ENCODE peak calls at places on chromosomes 2 and 18, in ten cellular contexts. E is spleen; N is T-helper 1 cell; R is adrenal gland; W is stimulated activated CD8-positive, alpha-beta memory T cell treated with anti-CD3 and anti-CD28 coated beads, Interleukin-4, amount 100 ng/mL, for 1 hour; P is GM23248; K is cardiac fibroblast; X is putamen; H is ureter; G is AML-193. F is an unnamed sample.

GRCh38 chr2:156466739-156467405 is 30.7 kb downstream of the GPD2 start:
- DNase-seq in K (peak; percentile 50), P (peak; percentile 70), G (no peak), X (peak; percentile 50), E (no peak), R (peak; percentile 71), W (no peak), N (no peak), H (peak; percentile 50), F (no peak)

GRCh38 chr2:43460611-43461396 is 135.0 kb downstream of the THADA start:
- DNase-seq in G (no peak), H (no peak), P (peak; percentile 52), K (peak; percentile 44), X (no peak), E (no peak), R (no peak), N (no peak), W (no peak), F (no peak)

GRCh38 chr18:378039-378438 is 110.2 kb upstream of the THOC1 start:
- DNase-seq in K (no peak), W (no peak), N (no peak), P (no peak), G (no peak), R (no peak), X (peak; percentile 42), H (no peak), E (no peak), F (no peak)

GRCh38 chr18:22570492-22570891 is 152.8 kb upstream of the CTAGE1 start:
- DNase-seq in E (no peak), H (no peak), K (no peak), W (no peak), N (no peak), G (no peak), R (no peak), P (no peak), X (no peak), F (no peak)

GRCh38 chr2:188315750-188316149 is 24.1 kb downstream of the GULP1 start:
- DNase-seq in P (no peak), N (no peak), H (no peak), X (no peak), G (no peak), W (no peak), K (peak; percentile 39), E (no peak), R (no peak), F (no peak)

GRCh38 chr2:120446236-120447121 is 100.5 kb downstream of the INHBB start:
- DNase-seq in E (peak; percentile 60), H (no peak), P (no peak), W (no peak), K (no peak), G (no peak), R (peak; percentile 82), X (no peak), N (no peak), F (no peak)

GRCh38 chr2:3282056-3282998 is 95.3 kb downstream of the EIPR1 start:
- DNase-seq in R (peak; percentile 93), H (no peak), W (no peak), P (no peak), K (no peak), G (no peak), E (peak; percentile 71), X (peak; percentile 53), N (no peak), F (peak; percentile 95)

GRCh38 chr2:230394301-230394700 is 21.7 kb upstream of the SP100 start:
- DNase-seq in W (no peak), X (no peak), P (no peak), G (no peak), K (no peak), R (no peak), E (no peak), H (no peak), N (no peak), F (no peak)

GRCh38 chr18:65936678-65937077 is 185.9 kb downstream of the CDH7 start:
- DNase-seq in R (no peak), H (no peak), P (no peak), W (no peak), X (no peak), G (no peak), E (no peak), N (no peak), K (no peak), F (no peak)

GRCh38 chr2:85972355-85972754 is 83.6 kb upstream of the ST3GAL5 start:
- DNase-seq in N (no peak), G (no peak), H (peak; percentile 8), E (no peak), R (no peak), W (no peak), K (no peak), P (no peak), X (no peak), F (no peak)

GRCh38 chr2:230814616-230815015 is 50.1 kb upstream of the ITM2C start:
- DNase-seq in P (peak; percentile 46), N (no peak), E (no peak), W (no peak), X (no peak), R (no peak), G (peak; percentile 29), K (peak; percentile 53), H (no peak), F (no peak)

GRCh38 chr18:55250729-55251128 is 291.5 kb upstream of the CCDC68 start:
- DNase-seq in X (no peak), R (no peak), K (peak; percentile 71), H (no peak), W (no peak), N (no peak), P (peak; percentile 85), E (no peak), G (no peak), F (no peak)

GRCh38 chr2:144451443-144451842 is 68.5 kb downstream of the ZEB2 start:
- DNase-seq in X (no peak), G (no peak), H (no peak), N (no peak), R (no peak), P (no peak), E (no peak), K (no peak), W (no peak), F (no peak)

GRCh38 chr2:40405440-40405839 is 46.5 kb downstream of the SLC8A1 start:
- DNase-seq in N (no peak), H (no peak), K (no peak), G (no peak), X (no peak), P (peak; percentile 56), E (no peak), W (no peak), R (no peak), F (no peak)

GRCh38 chr18:77551055-77551454 is 301.4 kb downstream of the GALR1 start:
- DNase-seq in R (no peak), E (no peak), G (no peak), P (no peak), W (no peak), N (no peak), X (no peak), K (no peak), H (no peak), F (peak; percentile 47)

GRCh38 chr2:157557770-157558169 is 70.9 kb downstream of the ACVR1C start:
- DNase-seq in N (no peak), W (no peak), K (no peak), E (no peak), X (no peak), H (no peak), R (no peak), G (no peak), P (no peak), F (no peak)

GRCh38 chr18:5632041-5632440 is 88.2 kb upstream of the EPB41L3 start:
- DNase-seq in K (no peak), G (no peak), X (no peak), W (no peak), H (no peak), R (no peak), N (no peak), E (no peak), P (no peak), F (no peak)

GRCh38 chr18:10015288-10015701 is 101.5 kb downstream of the VAPA start:
- DNase-seq in G (no peak), E (no peak), R (no peak), K (peak; percentile 53), P (peak; percentile 73), W (no peak), X (no peak), N (no peak), H (no peak), F (no peak)

GRCh38 chr18:56097561-56098095 is 509.6 kb upstream of the TCF4 start:
- DNase-seq in X (no peak), R (no peak), W (no peak), G (no peak), K (no peak), E (no peak), H (no peak), N (no peak), P (no peak), F (peak; percentile 17)

GRCh38 chr2:143333168-143333791 is 204.1 kb downstream of the ARHGAP15 start:
- DNase-seq in K (no peak), R (no peak), E (no peak), H (no peak), X (no peak), W (no peak), N (no peak), P (no peak), G (no peak), F (no peak)

GRCh38 chr18:24543408-24544140 is 83.1 kb downstream of the HRH4 start:
- DNase-seq in P (no peak), H (no peak), K (no peak), G (no peak), X (no peak), R (no peak), E (no peak), W (no peak), N (no peak), F (peak; percentile 42)

GRCh38 chr2:105194022-105194681 is 47.4 kb upstream of the GPR45 start:
- DNase-seq in E (no peak), P (no peak), W (no peak), H (no peak), X (peak; percentile 55), K (no peak), N (no peak), G (no peak), R (no peak), F (no peak)

F was measured in NCI-H1417.